ENCODE peak calls at places on chromosome 11, in eight cellular contexts. One of them, this sample, is unnamed.

GRCh38 chr11:119714590-119714989 is 14.4 kb downstream of the NECTIN1 start:
- DNase-seq in H1: no peak
- DNase-seq in GM23248: no peak
- DNase-seq in DND-41: no peak
- DNase-seq in hepatocyte: no peak
- DNase-seq in HCT116: no peak
- DNase-seq in mammary epithelial cell: no peak
- DNase-seq in GM12878: no peak
- DNase-seq in this sample: no peak

GRCh38 chr11:117189191-117189940 is 9.8 kb upstream of the TAGLN start:
- DNase-seq in H1: no peak
- DNase-seq in GM23248: no peak
- DNase-seq in DND-41: no peak
- DNase-seq in hepatocyte: no peak
- DNase-seq in HCT116: no peak
- DNase-seq in mammary epithelial cell: no peak
- DNase-seq in GM12878: peak
- DNase-seq in this sample: no peak

GRCh38 chr11:119222308-119222707 is 16.2 kb downstream of the CBL start:
- DNase-seq in H1: no peak
- DNase-seq in GM23248: peak
- DNase-seq in DND-41: no peak
- DNase-seq in hepatocyte: peak
- DNase-seq in HCT116: no peak
- DNase-seq in mammary epithelial cell: no peak
- DNase-seq in GM12878: no peak
- DNase-seq in this sample: peak

GRCh38 chr11:66488957-66489356 is 8.7 kb downstream of the DPP3 start:
- DNase-seq in H1: no peak
- DNase-seq in GM23248: no peak
- DNase-seq in DND-41: no peak
- DNase-seq in hepatocyte: no peak
- DNase-seq in HCT116: no peak
- DNase-seq in mammary epithelial cell: no peak
- DNase-seq in GM12878: no peak
- DNase-seq in this sample: no peak

GRCh38 chr11:1485504-1485885 is 1.1 kb downstream of the MOB2 start:
- DNase-seq in H1: no peak
- DNase-seq in GM23248: no peak
- DNase-seq in DND-41: no peak
- DNase-seq in hepatocyte: no peak
- DNase-seq in HCT116: no peak
- DNase-seq in mammary epithelial cell: no peak
- DNase-seq in GM12878: no peak
- DNase-seq in this sample: no peak

GRCh38 chr11:111930472-111930871 is 6.7 kb upstream of the DIXDC1 start:
- DNase-seq in H1: no peak
- DNase-seq in GM23248: no peak
- DNase-seq in DND-41: no peak
- DNase-seq in hepatocyte: no peak
- DNase-seq in HCT116: no peak
- DNase-seq in mammary epithelial cell: no peak
- DNase-seq in GM12878: no peak
- DNase-seq in this sample: no peak

GRCh38 chr11:57406337-57406904 is 16.0 kb upstream of the PRG2 start:
- DNase-seq in H1: no peak
- DNase-seq in GM23248: peak
- DNase-seq in DND-41: no peak
- DNase-seq in hepatocyte: no peak
- DNase-seq in HCT116: no peak
- DNase-seq in mammary epithelial cell: peak
- DNase-seq in GM12878: peak
- DNase-seq in this sample: peak

GRCh38 chr11:134510641-134511040 is 98.6 kb upstream of the B3GAT1 start:
- DNase-seq in H1: no peak
- DNase-seq in GM23248: no peak
- DNase-seq in DND-41: peak
- DNase-seq in hepatocyte: no peak
- DNase-seq in HCT116: no peak
- DNase-seq in mammary epithelial cell: no peak
- DNase-seq in GM12878: no peak
- DNase-seq in this sample: no peak

GRCh38 chr11:10529279-10529678 is 11.7 kb downstream of the RNF141 start:
- DNase-seq in H1: no peak
- DNase-seq in GM23248: peak
- DNase-seq in DND-41: no peak
- DNase-seq in hepatocyte: no peak
- DNase-seq in HCT116: no peak
- DNase-seq in mammary epithelial cell: no peak
- DNase-seq in GM12878: no peak
- DNase-seq in this sample: no peak

GRCh38 chr11:119375629-119376196 is 5.8 kb downstream of the USP2 start:
- DNase-seq in H1: no peak
- DNase-seq in GM23248: peak
- DNase-seq in DND-41: no peak
- DNase-seq in hepatocyte: no peak
- DNase-seq in HCT116: no peak
- DNase-seq in mammary epithelial cell: no peak
- DNase-seq in GM12878: no peak
- DNase-seq in this sample: peak

GRCh38 chr11:3161309-3161708 is 3.8 kb downstream of the OSBPL5 start:
- DNase-seq in H1: no peak
- DNase-seq in GM23248: peak
- DNase-seq in DND-41: no peak
- DNase-seq in hepatocyte: no peak
- DNase-seq in HCT116: no peak
- DNase-seq in mammary epithelial cell: no peak
- DNase-seq in GM12878: no peak
- DNase-seq in this sample: no peak

GRCh38 chr11:114121744-114122504 is 62.4 kb downstream of the ZBTB16 start:
- DNase-seq in H1: no peak
- DNase-seq in GM23248: no peak
- DNase-seq in DND-41: no peak
- DNase-seq in hepatocyte: no peak
- DNase-seq in HCT116: no peak
- DNase-seq in mammary epithelial cell: no peak
- DNase-seq in GM12878: no peak
- DNase-seq in this sample: no peak

GRCh38 chr11:66048525-66049313 is at the start of gene GAL3ST3:
- DNase-seq in H1: no peak
- DNase-seq in GM23248: no peak
- DNase-seq in DND-41: no peak
- DNase-seq in hepatocyte: peak
- DNase-seq in HCT116: no peak
- DNase-seq in mammary epithelial cell: no peak
- DNase-seq in GM12878: no peak
- DNase-seq in this sample: no peak

GRCh38 chr11:40924915-40925314 is 534.5 kb downstream of the LRRC4C start:
- DNase-seq in H1: no peak
- DNase-seq in GM23248: no peak
- DNase-seq in DND-41: no peak
- DNase-seq in hepatocyte: peak
- DNase-seq in HCT116: no peak
- DNase-seq in mammary epithelial cell: peak
- DNase-seq in GM12878: no peak
- DNase-seq in this sample: no peak

GRCh38 chr11:78354741-78355705 is 62.6 kb downstream of the GAB2 start:
- DNase-seq in H1: no peak
- DNase-seq in GM23248: peak
- DNase-seq in DND-41: peak
- DNase-seq in hepatocyte: no peak
- DNase-seq in HCT116: no peak
- DNase-seq in mammary epithelial cell: no peak
- DNase-seq in GM12878: no peak
- DNase-seq in this sample: no peak

GRCh38 chr11:69905611-69906452 is 86.6 kb upstream of the FGF3 start:
- DNase-seq in H1: no peak
- DNase-seq in GM23248: no peak
- DNase-seq in DND-41: no peak
- DNase-seq in hepatocyte: peak
- DNase-seq in HCT116: no peak
- DNase-seq in mammary epithelial cell: no peak
- DNase-seq in GM12878: no peak
- DNase-seq in this sample: no peak

GRCh38 chr11:134472188-134472455 is 60.1 kb upstream of the B3GAT1 start:
- DNase-seq in H1: no peak
- DNase-seq in GM23248: no peak
- DNase-seq in DND-41: no peak
- DNase-seq in hepatocyte: no peak
- DNase-seq in HCT116: no peak
- DNase-seq in mammary epithelial cell: no peak
- DNase-seq in GM12878: no peak
- DNase-seq in this sample: no peak

GRCh38 chr11:14480716-14481115 is 18.9 kb downstream of the COPB1 start:
- DNase-seq in H1: no peak
- DNase-seq in GM23248: peak
- DNase-seq in DND-41: no peak
- DNase-seq in hepatocyte: no peak
- DNase-seq in HCT116: no peak
- DNase-seq in mammary epithelial cell: no peak
- DNase-seq in GM12878: no peak
- DNase-seq in this sample: peak

GRCh38 chr11:27858901-27859300 is 158.6 kb upstream of the BDNF start:
- DNase-seq in H1: no peak
- DNase-seq in GM23248: no peak
- DNase-seq in DND-41: no peak
- DNase-seq in hepatocyte: no peak
- DNase-seq in HCT116: no peak
- DNase-seq in mammary epithelial cell: no peak
- DNase-seq in GM12878: no peak
- DNase-seq in this sample: peak

GRCh38 chr11:32043737-32044515 is 46.9 kb upstream of the RCN1 start:
- DNase-seq in H1: no peak
- DNase-seq in GM23248: no peak
- DNase-seq in DND-41: no peak
- DNase-seq in hepatocyte: no peak
- DNase-seq in HCT116: no peak
- DNase-seq in mammary epithelial cell: no peak
- DNase-seq in GM12878: no peak
- DNase-seq in this sample: no peak

GRCh38 chr11:121291319-121291718 is 1.3 kb upstream of the SC5D start:
- DNase-seq in H1: no peak
- DNase-seq in GM23248: no peak
- DNase-seq in DND-41: no peak
- DNase-seq in hepatocyte: no peak
- DNase-seq in HCT116: no peak
- DNase-seq in mammary epithelial cell: no peak
- DNase-seq in GM12878: no peak
- DNase-seq in this sample: no peak

GRCh38 chr11:126328001-126328390 is 24.1 kb downstream of the DCPS start:
- DNase-seq in H1: no peak
- DNase-seq in GM23248: no peak
- DNase-seq in DND-41: no peak
- DNase-seq in hepatocyte: no peak
- DNase-seq in HCT116: no peak
- DNase-seq in mammary epithelial cell: no peak
- DNase-seq in GM12878: no peak
- DNase-seq in this sample: no peak

GRCh38 chr11:56990702-56991101 is 2.0 kb downstream of the OR5AK2 start:
- DNase-seq in H1: no peak
- DNase-seq in GM23248: no peak
- DNase-seq in DND-41: no peak
- DNase-seq in hepatocyte: no peak
- DNase-seq in HCT116: no peak
- DNase-seq in mammary epithelial cell: no peak
- DNase-seq in GM12878: no peak
- DNase-seq in this sample: no peak

GRCh38 chr11:104339383-104339831 is 175.5 kb upstream of the PDGFD start:
- DNase-seq in H1: no peak
- DNase-seq in GM23248: no peak
- DNase-seq in DND-41: peak
- DNase-seq in hepatocyte: no peak
- DNase-seq in HCT116: no peak
- DNase-seq in mammary epithelial cell: no peak
- DNase-seq in GM12878: no peak
- DNase-seq in this sample: no peak

GRCh38 chr11:110159491-110159890 is 66.3 kb downstream of the ZC3H12C start:
- DNase-seq in H1: no peak
- DNase-seq in GM23248: no peak
- DNase-seq in DND-41: no peak
- DNase-seq in hepatocyte: no peak
- DNase-seq in HCT116: no peak
- DNase-seq in mammary epithelial cell: no peak
- DNase-seq in GM12878: no peak
- DNase-seq in this sample: no peak

GRCh38 chr11:7840580-7840979 is 43.8 kb upstream of the OR5P2 start:
- DNase-seq in H1: no peak
- DNase-seq in GM23248: no peak
- DNase-seq in DND-41: no peak
- DNase-seq in hepatocyte: no peak
- DNase-seq in HCT116: no peak
- DNase-seq in mammary epithelial cell: no peak
- DNase-seq in GM12878: no peak
- DNase-seq in this sample: no peak
- TF ChIP-seq EZH2 in H1: no peak
- TF ChIP-seq EZH2 in GM23248: no peak
- TF ChIP-seq EZH2 in DND-41: no peak
- TF ChIP-seq EZH2 in hepatocyte: no peak
- TF ChIP-seq EZH2 in HCT116: no peak
- TF ChIP-seq EZH2 in mammary epithelial cell: no peak
- TF ChIP-seq EZH2 in GM12878: no peak
- TF ChIP-seq EZH2 in this sample: no peak

DNA sequence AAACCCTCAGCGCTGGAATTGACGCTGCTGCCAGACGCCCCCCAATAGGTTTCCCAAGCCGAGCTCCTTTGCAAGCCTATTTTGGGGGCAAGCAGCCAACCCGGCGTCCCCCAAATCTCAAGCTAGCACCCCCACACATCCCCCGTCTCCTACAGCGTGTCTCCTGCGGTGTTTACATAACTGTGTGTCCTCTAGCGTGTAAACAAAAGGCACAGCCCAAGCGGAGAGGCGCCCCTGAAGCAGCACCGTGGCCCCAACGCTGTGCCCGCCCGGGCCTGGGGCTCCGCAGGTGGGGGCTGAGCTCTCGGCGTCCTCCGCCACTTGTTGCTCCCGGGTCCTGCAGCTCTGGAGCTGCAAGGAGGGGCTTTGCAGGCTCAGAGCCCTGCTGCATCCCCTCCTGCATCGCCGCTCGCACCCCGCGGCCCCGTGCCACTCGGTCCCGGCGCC is 1.6 kb downstream of the CADM1 start:
- DNase-seq in H1: no peak
- DNase-seq in GM23248: peak
- DNase-seq in DND-41: no peak
- DNase-seq in hepatocyte: no peak
- DNase-seq in HCT116: no peak
- DNase-seq in mammary epithelial cell: no peak
- DNase-seq in GM12878: no peak
- DNase-seq in this sample: no peak
- TF ChIP-seq EZH2 in H1: peak
- TF ChIP-seq EZH2 in GM23248: no peak
- TF ChIP-seq EZH2 in DND-41: no peak
- TF ChIP-seq EZH2 in hepatocyte: no peak
- TF ChIP-seq EZH2 in HCT116: no peak
- TF ChIP-seq EZH2 in mammary epithelial cell: no peak
- TF ChIP-seq EZH2 in GM12878: no peak
- TF ChIP-seq EZH2 in this sample: no peak

GRCh38 chr11:47593934-47594855 is at the start of gene C1QTNF4:
- DNase-seq in H1: no peak
- DNase-seq in GM23248: no peak
- DNase-seq in DND-41: no peak
- DNase-seq in hepatocyte: no peak
- DNase-seq in HCT116: no peak
- DNase-seq in mammary epithelial cell: no peak
- DNase-seq in GM12878: no peak
- DNase-seq in this sample: no peak
- TF ChIP-seq EZH2 in H1: peak
- TF ChIP-seq EZH2 in GM23248: peak
- TF ChIP-seq EZH2 in DND-41: no peak
- TF ChIP-seq EZH2 in hepatocyte: peak
- TF ChIP-seq EZH2 in HCT116: no peak
- TF ChIP-seq EZH2 in mammary epithelial cell: no peak
- TF ChIP-seq EZH2 in GM12878: no peak
- TF ChIP-seq EZH2 in this sample: peak

GRCh38 chr11:100683107-100683506 is 4.0 kb upstream of the ARHGAP42 start:
- DNase-seq in H1: no peak
- DNase-seq in GM23248: no peak
- DNase-seq in DND-41: no peak
- DNase-seq in hepatocyte: no peak
- DNase-seq in HCT116: no peak
- DNase-seq in mammary epithelial cell: no peak
- DNase-seq in GM12878: no peak
- DNase-seq in this sample: no peak
- TF ChIP-seq EZH2 in H1: no peak
- TF ChIP-seq EZH2 in GM23248: no peak
- TF ChIP-seq EZH2 in DND-41: no peak
- TF ChIP-seq EZH2 in hepatocyte: no peak
- TF ChIP-seq EZH2 in HCT116: no peak
- TF ChIP-seq EZH2 in mammary epithelial cell: no peak
- TF ChIP-seq EZH2 in GM12878: no peak
- TF ChIP-seq EZH2 in this sample: no peak